ENCODE peak calls at places on chromosome 15, in four cellular contexts. One of them, this sample, is unnamed.

GRCh38 chr15:68500363-68501317 is 68.7 kb upstream of the ITGA11 start:
- DNase-seq in T-helper 17 cell: no peak
- DNase-seq in activated naive CD4-positive, alpha-beta T cell treated with anti-CD3 and anti-CD28 coated beads, Interleukin-2, amount 10 ng/mL, durations not matched to agents 7 days and 5 days: no peak
- DNase-seq in fibroblast of pulmonary artery: no peak
- DNase-seq in this sample: no peak

GRCh38 chr15:61337541-61337940 is 108.4 kb upstream of the RORA start:
- DNase-seq in T-helper 17 cell: no peak
- DNase-seq in activated naive CD4-positive, alpha-beta T cell treated with anti-CD3 and anti-CD28 coated beads, Interleukin-2, amount 10 ng/mL, durations not matched to agents 7 days and 5 days: no peak
- DNase-seq in fibroblast of pulmonary artery: no peak
- DNase-seq in this sample: no peak

GRCh38 chr15:63601727-63602185 is 4.6 kb downstream of the FBXL22 start:
- DNase-seq in T-helper 17 cell: no peak
- DNase-seq in activated naive CD4-positive, alpha-beta T cell treated with anti-CD3 and anti-CD28 coated beads, Interleukin-2, amount 10 ng/mL, durations not matched to agents 7 days and 5 days: peak
- DNase-seq in fibroblast of pulmonary artery: no peak
- DNase-seq in this sample: peak

GRCh38 chr15:97929456-97930229 is 30.9 kb upstream of the ARRDC4 start:
- DNase-seq in T-helper 17 cell: no peak
- DNase-seq in activated naive CD4-positive, alpha-beta T cell treated with anti-CD3 and anti-CD28 coated beads, Interleukin-2, amount 10 ng/mL, durations not matched to agents 7 days and 5 days: no peak
- DNase-seq in fibroblast of pulmonary artery: no peak
- DNase-seq in this sample: no peak

GRCh38 chr15:36294359-36294758 is 285.1 kb upstream of the CDIN1 start:
- DNase-seq in T-helper 17 cell: no peak
- DNase-seq in activated naive CD4-positive, alpha-beta T cell treated with anti-CD3 and anti-CD28 coated beads, Interleukin-2, amount 10 ng/mL, durations not matched to agents 7 days and 5 days: no peak
- DNase-seq in fibroblast of pulmonary artery: no peak
- DNase-seq in this sample: no peak

GRCh38 chr15:66982816-66983215 is 82.6 kb upstream of the SMAD3 start:
- DNase-seq in T-helper 17 cell: no peak
- DNase-seq in activated naive CD4-positive, alpha-beta T cell treated with anti-CD3 and anti-CD28 coated beads, Interleukin-2, amount 10 ng/mL, durations not matched to agents 7 days and 5 days: no peak
- DNase-seq in fibroblast of pulmonary artery: no peak
- DNase-seq in this sample: no peak

GRCh38 chr15:31974855-31975421 is 55.4 kb upstream of the CHRNA7 start:
- DNase-seq in T-helper 17 cell: no peak
- DNase-seq in activated naive CD4-positive, alpha-beta T cell treated with anti-CD3 and anti-CD28 coated beads, Interleukin-2, amount 10 ng/mL, durations not matched to agents 7 days and 5 days: peak
- DNase-seq in fibroblast of pulmonary artery: peak
- DNase-seq in this sample: peak

GRCh38 chr15:82900511-82900910 is 52.0 kb downstream of the HOMER2 start:
- DNase-seq in T-helper 17 cell: no peak
- DNase-seq in activated naive CD4-positive, alpha-beta T cell treated with anti-CD3 and anti-CD28 coated beads, Interleukin-2, amount 10 ng/mL, durations not matched to agents 7 days and 5 days: no peak
- DNase-seq in fibroblast of pulmonary artery: no peak
- DNase-seq in this sample: no peak

GRCh38 chr15:63892794-63893441 is 59.2 kb upstream of the HERC1 start:
- DNase-seq in T-helper 17 cell: peak
- DNase-seq in activated naive CD4-positive, alpha-beta T cell treated with anti-CD3 and anti-CD28 coated beads, Interleukin-2, amount 10 ng/mL, durations not matched to agents 7 days and 5 days: peak
- DNase-seq in fibroblast of pulmonary artery: no peak
- DNase-seq in this sample: no peak

GRCh38 chr15:39627456-39628130 is 46.7 kb downstream of the THBS1 start:
- DNase-seq in T-helper 17 cell: no peak
- DNase-seq in activated naive CD4-positive, alpha-beta T cell treated with anti-CD3 and anti-CD28 coated beads, Interleukin-2, amount 10 ng/mL, durations not matched to agents 7 days and 5 days: no peak
- DNase-seq in fibroblast of pulmonary artery: no peak
- DNase-seq in this sample: no peak

GRCh38 chr15:60038111-60038521 is 34.0 kb downstream of the FOXB1 start:
- DNase-seq in T-helper 17 cell: no peak
- DNase-seq in activated naive CD4-positive, alpha-beta T cell treated with anti-CD3 and anti-CD28 coated beads, Interleukin-2, amount 10 ng/mL, durations not matched to agents 7 days and 5 days: no peak
- DNase-seq in fibroblast of pulmonary artery: no peak
- DNase-seq in this sample: no peak

GRCh38 chr15:52186651-52187486 is 4.3 kb downstream of the GNB5 start:
- DNase-seq in T-helper 17 cell: no peak
- DNase-seq in activated naive CD4-positive, alpha-beta T cell treated with anti-CD3 and anti-CD28 coated beads, Interleukin-2, amount 10 ng/mL, durations not matched to agents 7 days and 5 days: no peak
- DNase-seq in fibroblast of pulmonary artery: no peak
- DNase-seq in this sample: no peak

GRCh38 chr15:28111552-28111951 is 12.4 kb upstream of the OCA2 start:
- DNase-seq in T-helper 17 cell: no peak
- DNase-seq in activated naive CD4-positive, alpha-beta T cell treated with anti-CD3 and anti-CD28 coated beads, Interleukin-2, amount 10 ng/mL, durations not matched to agents 7 days and 5 days: peak
- DNase-seq in fibroblast of pulmonary artery: no peak
- DNase-seq in this sample: no peak

GRCh38 chr15:74869726-74870407 is 3.3 kb downstream of the SCAMP2 start:
- DNase-seq in T-helper 17 cell: no peak
- DNase-seq in activated naive CD4-positive, alpha-beta T cell treated with anti-CD3 and anti-CD28 coated beads, Interleukin-2, amount 10 ng/mL, durations not matched to agents 7 days and 5 days: peak
- DNase-seq in fibroblast of pulmonary artery: peak
- DNase-seq in this sample: no peak

This sample was measured in HuH-7.5.